ENCODE peak calls at places on chromosomes 12 and 14, in seven cellular contexts. One of them, this sample, is unnamed.

GRCh38 chr12:229441-230191 is 15.7 kb upstream of the SLC6A12 start:
- DNase-seq in right lobe of liver: peak; percentile 52
- DNase-seq in ovary: no peak
- DNase-seq in transverse colon: no peak
- DNase-seq in stomach: no peak
- DNase-seq in heart left ventricle: no peak
- DNase-seq in sigmoid colon: no peak
- DNase-seq in this sample: no peak

GRCh38 chr14:22185191-22185590 is 403.8 kb downstream of the DAD1 start:
- DNase-seq in right lobe of liver: no peak
- DNase-seq in ovary: no peak
- DNase-seq in transverse colon: no peak
- DNase-seq in stomach: no peak
- DNase-seq in heart left ventricle: no peak
- DNase-seq in sigmoid colon: no peak
- DNase-seq in this sample: no peak

GRCh38 chr12:64744422-64745258 is 14.6 kb downstream of the GNS start:
- DNase-seq in right lobe of liver: no peak
- DNase-seq in ovary: no peak
- DNase-seq in transverse colon: no peak
- DNase-seq in stomach: no peak
- DNase-seq in heart left ventricle: no peak
- DNase-seq in sigmoid colon: no peak
- DNase-seq in this sample: no peak

GRCh38 chr12:84912191-84913142 is at the start of gene SLC6A15:
- DNase-seq in right lobe of liver: peak; percentile 43
- DNase-seq in ovary: no peak
- DNase-seq in transverse colon: no peak
- DNase-seq in stomach: no peak
- DNase-seq in heart left ventricle: peak; percentile 51
- DNase-seq in sigmoid colon: peak; percentile 69
- DNase-seq in this sample: no peak

GRCh38 chr14:41642402-41643195 is 35.9 kb downstream of the LRFN5 start:
- DNase-seq in right lobe of liver: no peak
- DNase-seq in ovary: no peak
- DNase-seq in transverse colon: no peak
- DNase-seq in stomach: no peak
- DNase-seq in heart left ventricle: no peak
- DNase-seq in sigmoid colon: no peak
- DNase-seq in this sample: no peak

GRCh38 chr12:110590059-110590458 is 6.9 kb upstream of the PPTC7 start:
- DNase-seq in right lobe of liver: no peak
- DNase-seq in ovary: no peak
- DNase-seq in transverse colon: no peak
- DNase-seq in stomach: no peak
- DNase-seq in heart left ventricle: no peak
- DNase-seq in sigmoid colon: no peak
- DNase-seq in this sample: no peak

GRCh38 chr12:42284876-42285275 is 41.0 kb downstream of the ZCRB1 start:
- DNase-seq in right lobe of liver: no peak
- DNase-seq in ovary: no peak
- DNase-seq in transverse colon: no peak
- DNase-seq in stomach: no peak
- DNase-seq in heart left ventricle: no peak
- DNase-seq in sigmoid colon: no peak
- DNase-seq in this sample: no peak

GRCh38 chr14:31263485-31264133 is 56.0 kb upstream of the HECTD1 start:
- DNase-seq in right lobe of liver: no peak
- DNase-seq in ovary: peak; percentile 44
- DNase-seq in transverse colon: peak; percentile 30
- DNase-seq in stomach: peak; percentile 54
- DNase-seq in heart left ventricle: no peak
- DNase-seq in sigmoid colon: peak; percentile 70
- DNase-seq in this sample: no peak

GRCh38 chr12:13203028-13203922 is 6.7 kb downstream of the EMP1 start:
- DNase-seq in right lobe of liver: no peak
- DNase-seq in ovary: peak; percentile 41
- DNase-seq in transverse colon: peak; percentile 41
- DNase-seq in stomach: no peak
- DNase-seq in heart left ventricle: peak; percentile 75
- DNase-seq in sigmoid colon: peak; percentile 82
- DNase-seq in this sample: no peak

GRCh38 chr14:104996483-104996882 is 10.9 kb downstream of the CLBA1 start:
- DNase-seq in right lobe of liver: no peak
- DNase-seq in ovary: no peak
- DNase-seq in transverse colon: no peak
- DNase-seq in stomach: no peak
- DNase-seq in heart left ventricle: no peak
- DNase-seq in sigmoid colon: no peak
- DNase-seq in this sample: no peak

GRCh38 chr14:43258396-43258795 is 1248.7 kb downstream of the FSCB start:
- DNase-seq in right lobe of liver: no peak
- DNase-seq in ovary: no peak
- DNase-seq in transverse colon: no peak
- DNase-seq in stomach: no peak
- DNase-seq in heart left ventricle: no peak
- DNase-seq in sigmoid colon: no peak
- DNase-seq in this sample: no peak

GRCh38 chr12:58174316-58174715 is 232.9 kb downstream of the ATP23 start:
- DNase-seq in right lobe of liver: no peak
- DNase-seq in ovary: no peak
- DNase-seq in transverse colon: no peak
- DNase-seq in stomach: no peak
- DNase-seq in heart left ventricle: no peak
- DNase-seq in sigmoid colon: no peak
- DNase-seq in this sample: no peak

GRCh38 chr14:54211562-54212308 is 185.1 kb upstream of the CDKN3 start:
- DNase-seq in right lobe of liver: no peak
- DNase-seq in ovary: no peak
- DNase-seq in transverse colon: no peak
- DNase-seq in stomach: no peak
- DNase-seq in heart left ventricle: no peak
- DNase-seq in sigmoid colon: no peak
- DNase-seq in this sample: no peak

GRCh38 chr12:103580026-103580425 is 7.0 kb upstream of the STAB2 start:
- DNase-seq in right lobe of liver: no peak
- DNase-seq in ovary: no peak
- DNase-seq in transverse colon: no peak
- DNase-seq in stomach: no peak
- DNase-seq in heart left ventricle: no peak
- DNase-seq in sigmoid colon: no peak
- DNase-seq in this sample: no peak

GRCh38 chr14:59481407-59482119 is 2.6 kb downstream of the L3HYPDH start:
- DNase-seq in right lobe of liver: no peak
- DNase-seq in ovary: no peak
- DNase-seq in transverse colon: no peak
- DNase-seq in stomach: no peak
- DNase-seq in heart left ventricle: no peak
- DNase-seq in sigmoid colon: no peak
- DNase-seq in this sample: no peak
- H3K4me1 ChIP-seq in right lobe of liver: peaks cover 30% of the 10 kb centered on the region
- H3K4me1 ChIP-seq in ovary: peaks cover 15% of the 10 kb centered on the region
- H3K4me1 ChIP-seq in transverse colon: peaks cover 24% of the 10 kb centered on the region
- H3K4me1 ChIP-seq in stomach: peaks cover 62% of the 10 kb centered on the region
- H3K4me1 ChIP-seq in heart left ventricle: peaks cover 4% of the 10 kb centered on the region
- H3K4me1 ChIP-seq in sigmoid colon: no peaks in the 10 kb centered on the region
- H3K4me1 ChIP-seq in this sample: peaks cover 4% of the 10 kb centered on the region

DNA sequence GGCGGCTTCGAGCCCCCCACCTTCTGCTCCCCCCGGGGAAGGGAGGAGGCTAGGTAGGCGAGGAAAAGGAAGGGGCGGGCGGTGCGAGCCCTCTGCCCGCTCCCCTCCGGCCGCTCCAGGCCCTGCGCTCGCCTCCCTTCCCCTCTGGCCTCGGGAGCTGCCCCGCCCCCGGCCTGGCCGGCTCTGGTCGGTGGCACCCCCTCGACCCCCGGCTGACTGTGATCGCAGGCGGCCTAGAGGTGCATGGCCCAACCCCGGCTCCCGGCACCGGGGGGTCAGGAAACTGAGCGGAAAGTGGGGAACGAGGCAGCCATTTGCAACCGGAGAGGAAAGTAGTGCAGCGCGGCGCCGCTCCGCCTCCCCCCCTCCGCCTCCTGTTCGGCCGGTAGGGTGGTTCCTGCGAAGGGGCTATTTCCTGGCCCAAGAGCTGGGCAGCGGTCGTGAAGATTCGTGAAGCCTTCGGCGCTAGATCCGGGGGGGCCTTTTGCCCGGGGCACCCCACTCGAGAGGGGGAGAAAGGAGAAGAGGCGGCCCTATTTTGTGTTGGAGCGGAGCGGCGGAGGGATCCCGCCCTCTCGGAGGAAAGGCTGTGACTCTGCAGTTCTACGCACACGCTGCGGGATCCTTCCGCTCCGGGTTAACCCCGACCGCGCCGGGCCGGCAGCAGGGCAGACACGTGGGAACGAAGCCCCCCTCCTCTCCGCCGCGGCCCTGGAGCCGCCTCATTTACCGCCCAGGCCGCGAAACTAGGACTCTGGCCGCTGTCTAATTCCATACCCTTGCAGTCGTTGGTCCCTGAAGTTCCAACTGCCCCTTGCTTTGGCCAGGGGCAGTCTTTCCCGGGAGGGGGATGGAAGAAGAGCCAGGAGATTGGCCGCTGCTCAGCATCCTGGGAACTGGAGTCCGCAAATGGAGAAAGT is at the start of gene KMT2D:
- DNase-seq in right lobe of liver: peak; percentile 94
- DNase-seq in ovary: peak; percentile 94
- DNase-seq in transverse colon: peak; percentile 91
- DNase-seq in stomach: peak; percentile 91
- DNase-seq in heart left ventricle: peak; percentile 95
- DNase-seq in sigmoid colon: peak; percentile 96
- DNase-seq in this sample: peak; percentile 75
- TF ChIP-seq POLR2A in right lobe of liver: peak; percentile 38
- TF ChIP-seq POLR2A in ovary: peak; percentile 66
- TF ChIP-seq POLR2A in transverse colon: peak; percentile 71
- TF ChIP-seq POLR2A in stomach: no peak
- TF ChIP-seq POLR2A in heart left ventricle: no peak
- TF ChIP-seq POLR2A in sigmoid colon: peak; percentile 45
- TF ChIP-seq POLR2A in this sample: peak; percentile 11

GRCh38 chr12:117903441-117903840 is 65.3 kb downstream of the KSR2 start:
- DNase-seq in right lobe of liver: no peak
- DNase-seq in ovary: no peak
- DNase-seq in transverse colon: no peak
- DNase-seq in stomach: no peak
- DNase-seq in heart left ventricle: no peak
- DNase-seq in sigmoid colon: no peak
- DNase-seq in this sample: no peak
- H3K4me1 ChIP-seq in right lobe of liver: no peaks in the 10 kb centered on the region
- H3K4me1 ChIP-seq in ovary: no peaks in the 10 kb centered on the region
- H3K4me1 ChIP-seq in transverse colon: no peaks in the 10 kb centered on the region
- H3K4me1 ChIP-seq in stomach: no peaks in the 10 kb centered on the region
- H3K4me1 ChIP-seq in heart left ventricle: no peaks in the 10 kb centered on the region
- H3K4me1 ChIP-seq in sigmoid colon: no peaks in the 10 kb centered on the region
- H3K4me1 ChIP-seq in this sample: no peaks in the 10 kb centered on the region

GRCh38 chr12:120119395-120119973 is 2.9 kb upstream of the RAB35 start:
- DNase-seq in right lobe of liver: no peak
- DNase-seq in ovary: no peak
- DNase-seq in transverse colon: no peak
- DNase-seq in stomach: no peak
- DNase-seq in heart left ventricle: no peak
- DNase-seq in sigmoid colon: no peak
- DNase-seq in this sample: no peak

GRCh38 chr12:120116792-120117651 is 469 bp upstream of the RAB35 start:
- DNase-seq in right lobe of liver: peak; percentile 97
- DNase-seq in ovary: peak; percentile 97
- DNase-seq in transverse colon: peak; percentile 97
- DNase-seq in stomach: peak; percentile 95
- DNase-seq in heart left ventricle: peak; percentile 99
- DNase-seq in sigmoid colon: peak; percentile 97
- DNase-seq in this sample: peak; percentile 96

GRCh38 chr12:120116443-120116791 is at the start of gene RAB35:
- DNase-seq in right lobe of liver: no peak
- DNase-seq in ovary: no peak
- DNase-seq in transverse colon: no peak
- DNase-seq in stomach: no peak
- DNase-seq in heart left ventricle: no peak
- DNase-seq in sigmoid colon: no peak
- DNase-seq in this sample: no peak

GRCh38 chr12:120117961-120118709 is 1.6 kb upstream of the RAB35 start:
- DNase-seq in right lobe of liver: no peak
- DNase-seq in ovary: no peak
- DNase-seq in transverse colon: no peak
- DNase-seq in stomach: no peak
- DNase-seq in heart left ventricle: peak; percentile 31
- DNase-seq in sigmoid colon: no peak
- DNase-seq in this sample: no peak

DNA sequence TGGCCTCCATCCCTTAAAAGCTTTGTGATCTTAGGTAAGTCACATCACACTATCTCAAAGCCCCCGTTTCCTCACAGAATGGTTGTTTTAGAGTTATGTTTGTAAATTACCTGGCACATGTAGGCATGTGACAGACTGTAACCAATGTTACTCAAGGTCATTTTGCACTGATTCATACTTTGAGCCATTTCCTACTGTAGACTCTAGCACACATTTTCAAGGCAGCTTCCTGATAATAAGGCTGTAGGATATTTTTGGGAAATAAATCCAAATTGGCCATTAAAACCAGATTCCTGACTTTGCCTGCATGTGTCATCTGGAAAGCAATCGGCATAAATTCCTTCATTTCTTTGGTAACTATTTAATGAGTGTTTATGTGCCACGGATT is 2.2 kb upstream of the RAB35 start:
- DNase-seq in right lobe of liver: no peak
- DNase-seq in ovary: no peak
- DNase-seq in transverse colon: no peak
- DNase-seq in stomach: no peak
- DNase-seq in heart left ventricle: no peak
- DNase-seq in sigmoid colon: no peak
- DNase-seq in this sample: no peak
- TF ChIP-seq POLR2A in right lobe of liver: no peak
- TF ChIP-seq POLR2A in ovary: no peak
- TF ChIP-seq POLR2A in transverse colon: no peak
- TF ChIP-seq POLR2A in stomach: no peak
- TF ChIP-seq POLR2A in heart left ventricle: no peak
- TF ChIP-seq POLR2A in sigmoid colon: no peak
- TF ChIP-seq POLR2A in this sample: no peak

DNA sequence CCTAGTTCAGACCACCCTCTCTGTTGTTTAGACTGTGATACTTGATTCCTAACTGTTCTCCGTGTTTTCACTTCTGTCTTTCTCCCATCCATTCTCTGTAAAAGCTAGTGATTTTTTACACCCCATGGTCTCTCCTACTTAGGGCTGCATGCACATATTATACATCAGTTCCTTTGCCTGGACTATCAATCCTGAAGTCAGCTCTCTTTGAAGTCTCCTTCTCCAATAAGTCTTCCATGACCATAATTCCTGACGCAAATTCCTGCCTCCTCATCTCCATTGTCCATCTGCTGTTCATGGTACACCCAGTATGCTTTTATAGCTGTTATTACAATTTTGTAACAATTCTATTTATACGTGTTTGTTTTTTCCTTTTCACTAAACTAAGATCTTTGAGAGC is 398.9 kb upstream of the PDE3A start:
- DNase-seq in right lobe of liver: no peak
- DNase-seq in ovary: no peak
- DNase-seq in transverse colon: no peak
- DNase-seq in stomach: no peak
- DNase-seq in heart left ventricle: no peak
- DNase-seq in sigmoid colon: no peak
- DNase-seq in this sample: no peak
- H3K4me1 ChIP-seq in right lobe of liver: peaks cover 28% of the 10 kb centered on the region
- H3K4me1 ChIP-seq in ovary: peaks cover 3% of the 10 kb centered on the region
- H3K4me1 ChIP-seq in transverse colon: peaks cover 4% of the 10 kb centered on the region
- H3K4me1 ChIP-seq in stomach: peaks cover 13% of the 10 kb centered on the region
- H3K4me1 ChIP-seq in heart left ventricle: no peaks in the 10 kb centered on the region
- H3K4me1 ChIP-seq in sigmoid colon: no peaks in the 10 kb centered on the region
- H3K4me1 ChIP-seq in this sample: no peaks in the 10 kb centered on the region

GRCh38 chr12:56634242-56634836 is 4.2 kb upstream of the BAZ2A start:
- DNase-seq in right lobe of liver: peak; percentile 67
- DNase-seq in ovary: peak; percentile 67
- DNase-seq in transverse colon: peak; percentile 77
- DNase-seq in stomach: peak; percentile 77
- DNase-seq in heart left ventricle: peak; percentile 65
- DNase-seq in sigmoid colon: no peak
- DNase-seq in this sample: peak; percentile 76
- TF ChIP-seq POLR2A in right lobe of liver: no peak
- TF ChIP-seq POLR2A in ovary: no peak
- TF ChIP-seq POLR2A in transverse colon: peak; percentile 44
- TF ChIP-seq POLR2A in stomach: no peak
- TF ChIP-seq POLR2A in heart left ventricle: no peak
- TF ChIP-seq POLR2A in sigmoid colon: peak; percentile 34
- TF ChIP-seq POLR2A in this sample: no peak

This sample was measured in breast epithelium.